ENCODE peak calls at places on chromosomes 1 and 21, in nine cellular contexts. One of them, this sample, is unnamed.

GRCh38 chr1:214549604-214550338 is 1.6 kb downstream of the PTPN14 start:
- DNase-seq in NT2/D1: peak
- DNase-seq in CD8-positive, alpha-beta T cell: no peak
- DNase-seq in IMR-90: peak
- DNase-seq in fibroblast of lung: peak
- DNase-seq in uterus: no peak
- DNase-seq in psoas muscle: no peak
- DNase-seq in ovary: no peak
- DNase-seq in small intestine: no peak
- DNase-seq in this sample: no peak

GRCh38 chr21:44337941-44338895 is 972 bp downstream of the CFAP410 start:
- DNase-seq in NT2/D1: peak
- DNase-seq in CD8-positive, alpha-beta T cell: no peak
- DNase-seq in IMR-90: peak
- DNase-seq in fibroblast of lung: peak
- DNase-seq in uterus: peak
- DNase-seq in psoas muscle: peak
- DNase-seq in ovary: peak
- DNase-seq in small intestine: peak
- DNase-seq in this sample: peak

GRCh38 chr1:58936973-58937372 is 153.1 kb upstream of the JUN start:
- DNase-seq in NT2/D1: no peak
- DNase-seq in CD8-positive, alpha-beta T cell: no peak
- DNase-seq in IMR-90: no peak
- DNase-seq in fibroblast of lung: no peak
- DNase-seq in uterus: no peak
- DNase-seq in psoas muscle: no peak
- DNase-seq in ovary: no peak
- DNase-seq in small intestine: no peak
- DNase-seq in this sample: no peak

GRCh38 chr1:11301593-11301992 is 28.6 kb downstream of the UBIAD1 start:
- DNase-seq in NT2/D1: no peak
- DNase-seq in CD8-positive, alpha-beta T cell: no peak
- DNase-seq in IMR-90: no peak
- DNase-seq in fibroblast of lung: no peak
- DNase-seq in uterus: no peak
- DNase-seq in psoas muscle: no peak
- DNase-seq in ovary: no peak
- DNase-seq in small intestine: no peak
- DNase-seq in this sample: no peak

GRCh38 chr1:225465793-225466517 is 38.1 kb upstream of the LBR start:
- DNase-seq in NT2/D1: no peak
- DNase-seq in CD8-positive, alpha-beta T cell: no peak
- DNase-seq in IMR-90: no peak
- DNase-seq in fibroblast of lung: no peak
- DNase-seq in uterus: no peak
- DNase-seq in psoas muscle: no peak
- DNase-seq in ovary: no peak
- DNase-seq in small intestine: no peak
- DNase-seq in this sample: no peak

GRCh38 chr21:36854391-36854790 is 112.1 kb downstream of the HLCS start:
- DNase-seq in NT2/D1: peak
- DNase-seq in CD8-positive, alpha-beta T cell: no peak
- DNase-seq in IMR-90: peak
- DNase-seq in fibroblast of lung: no peak
- DNase-seq in uterus: no peak
- DNase-seq in psoas muscle: no peak
- DNase-seq in ovary: no peak
- DNase-seq in small intestine: peak
- DNase-seq in this sample: no peak

GRCh38 chr21:16211339-16212303 is 481.8 kb downstream of the USP25 start:
- DNase-seq in NT2/D1: no peak
- DNase-seq in CD8-positive, alpha-beta T cell: no peak
- DNase-seq in IMR-90: peak
- DNase-seq in fibroblast of lung: peak
- DNase-seq in uterus: no peak
- DNase-seq in psoas muscle: no peak
- DNase-seq in ovary: no peak
- DNase-seq in small intestine: no peak
- DNase-seq in this sample: no peak

GRCh38 chr1:225691377-225691776 is 38.5 kb upstream of the ENAH start:
- DNase-seq in NT2/D1: no peak
- DNase-seq in CD8-positive, alpha-beta T cell: no peak
- DNase-seq in IMR-90: peak
- DNase-seq in fibroblast of lung: peak
- DNase-seq in uterus: no peak
- DNase-seq in psoas muscle: no peak
- DNase-seq in ovary: no peak
- DNase-seq in small intestine: no peak
- DNase-seq in this sample: no peak

GRCh38 chr1:94892604-94893280 is 34.2 kb downstream of the CNN3 start:
- DNase-seq in NT2/D1: no peak
- DNase-seq in CD8-positive, alpha-beta T cell: no peak
- DNase-seq in IMR-90: no peak
- DNase-seq in fibroblast of lung: no peak
- DNase-seq in uterus: no peak
- DNase-seq in psoas muscle: no peak
- DNase-seq in ovary: no peak
- DNase-seq in small intestine: no peak
- DNase-seq in this sample: no peak

GRCh38 chr1:181152892-181153633 is 64.6 kb downstream of the IER5 start:
- DNase-seq in NT2/D1: no peak
- DNase-seq in CD8-positive, alpha-beta T cell: no peak
- DNase-seq in IMR-90: peak
- DNase-seq in fibroblast of lung: peak
- DNase-seq in uterus: peak
- DNase-seq in psoas muscle: peak
- DNase-seq in ovary: peak
- DNase-seq in small intestine: peak
- DNase-seq in this sample: peak

GRCh38 chr1:112674440-112674985 is at the start of gene MOV10:
- DNase-seq in NT2/D1: peak
- DNase-seq in CD8-positive, alpha-beta T cell: peak
- DNase-seq in IMR-90: peak
- DNase-seq in fibroblast of lung: peak
- DNase-seq in uterus: peak
- DNase-seq in psoas muscle: peak
- DNase-seq in ovary: peak
- DNase-seq in small intestine: peak
- DNase-seq in this sample: peak

GRCh38 chr1:202283379-202283844 is 58.3 kb downstream of the UBE2T start:
- DNase-seq in NT2/D1: no peak
- DNase-seq in CD8-positive, alpha-beta T cell: no peak
- DNase-seq in IMR-90: peak
- DNase-seq in fibroblast of lung: peak
- DNase-seq in uterus: no peak
- DNase-seq in psoas muscle: no peak
- DNase-seq in ovary: no peak
- DNase-seq in small intestine: peak
- DNase-seq in this sample: no peak

GRCh38 chr1:30232288-30232899 is 491.0 kb downstream of the MATN1 start:
- DNase-seq in NT2/D1: peak
- DNase-seq in CD8-positive, alpha-beta T cell: no peak
- DNase-seq in IMR-90: no peak
- DNase-seq in fibroblast of lung: no peak
- DNase-seq in uterus: no peak
- DNase-seq in psoas muscle: no peak
- DNase-seq in ovary: no peak
- DNase-seq in small intestine: peak
- DNase-seq in this sample: no peak

GRCh38 chr1:13764533-13764932 is 64.5 kb downstream of the PRDM2 start:
- DNase-seq in NT2/D1: no peak
- DNase-seq in CD8-positive, alpha-beta T cell: no peak
- DNase-seq in IMR-90: peak
- DNase-seq in fibroblast of lung: peak
- DNase-seq in uterus: no peak
- DNase-seq in psoas muscle: no peak
- DNase-seq in ovary: no peak
- DNase-seq in small intestine: no peak
- DNase-seq in this sample: no peak

GRCh38 chr1:96715482-96715881 is 6.1 kb upstream of the PTBP2 start:
- DNase-seq in NT2/D1: peak
- DNase-seq in CD8-positive, alpha-beta T cell: no peak
- DNase-seq in IMR-90: no peak
- DNase-seq in fibroblast of lung: no peak
- DNase-seq in uterus: no peak
- DNase-seq in psoas muscle: no peak
- DNase-seq in ovary: no peak
- DNase-seq in small intestine: no peak
- DNase-seq in this sample: no peak

GRCh38 chr1:226603976-226604845 is 55.6 kb downstream of the STUM start:
- DNase-seq in NT2/D1: peak
- DNase-seq in CD8-positive, alpha-beta T cell: no peak
- DNase-seq in IMR-90: no peak
- DNase-seq in fibroblast of lung: no peak
- DNase-seq in uterus: no peak
- DNase-seq in psoas muscle: no peak
- DNase-seq in ovary: no peak
- DNase-seq in small intestine: no peak
- DNase-seq in this sample: no peak

GRCh38 chr1:94636625-94637024 is 95.1 kb upstream of the F3 start:
- DNase-seq in NT2/D1: no peak
- DNase-seq in CD8-positive, alpha-beta T cell: no peak
- DNase-seq in IMR-90: peak
- DNase-seq in fibroblast of lung: peak
- DNase-seq in uterus: no peak
- DNase-seq in psoas muscle: no peak
- DNase-seq in ovary: no peak
- DNase-seq in small intestine: no peak
- DNase-seq in this sample: peak

GRCh38 chr1:51768971-51769601 is 109.4 kb downstream of the NRDC start:
- DNase-seq in NT2/D1: peak
- DNase-seq in CD8-positive, alpha-beta T cell: no peak
- DNase-seq in IMR-90: peak
- DNase-seq in fibroblast of lung: peak
- DNase-seq in uterus: no peak
- DNase-seq in psoas muscle: no peak
- DNase-seq in ovary: peak
- DNase-seq in small intestine: peak
- DNase-seq in this sample: no peak

GRCh38 chr21:34528131-34528561 is 16.1 kb upstream of the KCNE1 start:
- DNase-seq in NT2/D1: no peak
- DNase-seq in CD8-positive, alpha-beta T cell: no peak
- DNase-seq in IMR-90: peak
- DNase-seq in fibroblast of lung: peak
- DNase-seq in uterus: no peak
- DNase-seq in psoas muscle: no peak
- DNase-seq in ovary: no peak
- DNase-seq in small intestine: no peak
- DNase-seq in this sample: no peak
- H3K4me3 ChIP-seq in NT2/D1: no peak
- H3K4me3 ChIP-seq in CD8-positive, alpha-beta T cell: no peak
- H3K4me3 ChIP-seq in IMR-90: no peak
- H3K4me3 ChIP-seq in fibroblast of lung: no peak
- H3K4me3 ChIP-seq in uterus: no peak
- H3K4me3 ChIP-seq in psoas muscle: no peak
- H3K4me3 ChIP-seq in ovary: no peak
- H3K4me3 ChIP-seq in small intestine: no peak
- H3K4me3 ChIP-seq in this sample: no peak

GRCh38 chr1:155016231-155016831 is 13.7 kb downstream of the ZBTB7B start:
- DNase-seq in NT2/D1: no peak
- DNase-seq in CD8-positive, alpha-beta T cell: no peak
- DNase-seq in IMR-90: no peak
- DNase-seq in fibroblast of lung: no peak
- DNase-seq in uterus: no peak
- DNase-seq in psoas muscle: no peak
- DNase-seq in ovary: peak
- DNase-seq in small intestine: no peak
- DNase-seq in this sample: peak
- H3K4me3 ChIP-seq in NT2/D1: no peak
- H3K4me3 ChIP-seq in CD8-positive, alpha-beta T cell: peak
- H3K4me3 ChIP-seq in IMR-90: no peak
- H3K4me3 ChIP-seq in fibroblast of lung: no peak
- H3K4me3 ChIP-seq in uterus: no peak
- H3K4me3 ChIP-seq in psoas muscle: peak
- H3K4me3 ChIP-seq in ovary: no peak
- H3K4me3 ChIP-seq in small intestine: no peak
- H3K4me3 ChIP-seq in this sample: peak

GRCh38 chr21:46184625-46185555 is 631 bp upstream of the SPATC1L start:
- DNase-seq in NT2/D1: peak
- DNase-seq in CD8-positive, alpha-beta T cell: peak
- DNase-seq in IMR-90: peak
- DNase-seq in fibroblast of lung: peak
- DNase-seq in uterus: peak
- DNase-seq in psoas muscle: peak
- DNase-seq in ovary: peak
- DNase-seq in small intestine: peak
- DNase-seq in this sample: peak
- H3K4me3 ChIP-seq in NT2/D1: peak
- H3K4me3 ChIP-seq in CD8-positive, alpha-beta T cell: peak
- H3K4me3 ChIP-seq in IMR-90: peak
- H3K4me3 ChIP-seq in fibroblast of lung: peak
- H3K4me3 ChIP-seq in uterus: peak
- H3K4me3 ChIP-seq in psoas muscle: peak
- H3K4me3 ChIP-seq in ovary: peak
- H3K4me3 ChIP-seq in small intestine: peak
- H3K4me3 ChIP-seq in this sample: peak

GRCh38 chr1:89632213-89633102 is 462 bp upstream of the LRRC8C start:
- DNase-seq in NT2/D1: peak
- DNase-seq in CD8-positive, alpha-beta T cell: peak
- DNase-seq in IMR-90: peak
- DNase-seq in fibroblast of lung: peak
- DNase-seq in uterus: peak
- DNase-seq in psoas muscle: peak
- DNase-seq in ovary: peak
- DNase-seq in small intestine: peak
- DNase-seq in this sample: peak

GRCh38 chr1:89630046-89630445 is 2.9 kb upstream of the LRRC8C start:
- DNase-seq in NT2/D1: no peak
- DNase-seq in CD8-positive, alpha-beta T cell: no peak
- DNase-seq in IMR-90: no peak
- DNase-seq in fibroblast of lung: no peak
- DNase-seq in uterus: no peak
- DNase-seq in psoas muscle: no peak
- DNase-seq in ovary: no peak
- DNase-seq in small intestine: no peak
- DNase-seq in this sample: no peak

GRCh38 chr1:89633103-89633744 is at the start of gene LRRC8C:
- DNase-seq in NT2/D1: peak
- DNase-seq in CD8-positive, alpha-beta T cell: peak
- DNase-seq in IMR-90: peak
- DNase-seq in fibroblast of lung: peak
- DNase-seq in uterus: peak
- DNase-seq in psoas muscle: peak
- DNase-seq in ovary: peak
- DNase-seq in small intestine: peak
- DNase-seq in this sample: no peak

GRCh38 chr1:89633745-89634625 is 1.1 kb downstream of the LRRC8C start:
- DNase-seq in NT2/D1: no peak
- DNase-seq in CD8-positive, alpha-beta T cell: no peak
- DNase-seq in IMR-90: peak
- DNase-seq in fibroblast of lung: peak
- DNase-seq in uterus: peak
- DNase-seq in psoas muscle: no peak
- DNase-seq in ovary: peak
- DNase-seq in small intestine: peak
- DNase-seq in this sample: no peak

DNA sequence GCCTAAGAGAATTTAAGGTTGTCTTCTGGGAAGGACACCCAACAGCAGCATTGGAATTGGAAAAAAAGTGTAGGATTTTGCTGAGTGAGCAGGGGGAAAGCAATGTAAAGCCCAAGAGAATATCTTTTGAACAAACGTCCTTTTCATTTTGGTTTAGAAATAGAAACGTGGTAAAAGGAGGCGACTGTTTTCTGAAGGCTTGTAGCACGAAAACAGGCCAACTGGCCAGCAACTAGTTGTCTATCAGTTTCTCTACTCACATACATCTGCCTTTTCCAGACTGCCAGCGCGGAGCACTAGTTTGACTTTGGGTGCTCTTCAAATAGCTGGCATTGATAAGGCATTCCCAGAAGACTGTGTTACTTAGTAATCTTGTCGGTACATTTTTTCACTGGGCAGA is 1.2 kb upstream of the LRRC8C start:
- DNase-seq in NT2/D1: no peak
- DNase-seq in CD8-positive, alpha-beta T cell: no peak
- DNase-seq in IMR-90: no peak
- DNase-seq in fibroblast of lung: peak
- DNase-seq in uterus: no peak
- DNase-seq in psoas muscle: no peak
- DNase-seq in ovary: no peak
- DNase-seq in small intestine: no peak
- DNase-seq in this sample: no peak
- H3K4me3 ChIP-seq in NT2/D1: peak
- H3K4me3 ChIP-seq in CD8-positive, alpha-beta T cell: peak
- H3K4me3 ChIP-seq in IMR-90: no peak
- H3K4me3 ChIP-seq in fibroblast of lung: peak
- H3K4me3 ChIP-seq in uterus: peak
- H3K4me3 ChIP-seq in psoas muscle: peak
- H3K4me3 ChIP-seq in ovary: peak
- H3K4me3 ChIP-seq in small intestine: no peak
- H3K4me3 ChIP-seq in this sample: peak